ENCODE peak calls at places on chromosome 6, in four cellular contexts. R, J, X and Y are unnamed samples.

GRCh38 chr6:10268661-10269060 is 146.2 kb downstream of the TFAP2A start:
- DNase-seq in R (no peak), J (no peak), X (no peak), Y (no peak)

GRCh38 chr6:90719321-90720195 is 132.7 kb upstream of the MAP3K7 start:
- DNase-seq in R (no peak), J (no peak), X (no peak), Y (no peak)

GRCh38 chr6:159935065-159935464 is 33.8 kb upstream of the IGF2R start:
- DNase-seq in R (peak; percentile 44), J (no peak), X (no peak), Y (no peak)

GRCh38 chr6:76752841-76753240 is 680.4 kb upstream of the IMPG1 start:
- DNase-seq in R (no peak), J (no peak), X (no peak), Y (no peak)

GRCh38 chr6:156634971-156635371 is 142.2 kb upstream of the ARID1B start:
- DNase-seq in R (no peak), J (no peak), X (no peak), Y (no peak)

GRCh38 chr6:135871296-135871695 is 19.8 kb downstream of the PDE7B start:
- DNase-seq in R (peak; percentile 50), J (no peak), X (no peak), Y (no peak)

GRCh38 chr6:126947070-126947469 is 171.4 kb upstream of the RSPO3 start:
- DNase-seq in R (peak; percentile 16), J (no peak), X (no peak), Y (no peak)

GRCh38 chr6:4907602-4908001 is 96.2 kb downstream of the RPP40 start:
- DNase-seq in R (no peak), J (no peak), X (no peak), Y (no peak)

GRCh38 chr6:11140061-11140460 is 28.5 kb upstream of the ERVFRD-1 start:
- DNase-seq in R (no peak), J (no peak), X (no peak), Y (no peak)

GRCh38 chr6:161246725-161247124 is 27.1 kb downstream of the AGPAT4 start:
- DNase-seq in R (no peak), J (no peak), X (no peak), Y (no peak)

GRCh38 chr6:160141001-160141726 is 19.5 kb downstream of the SLC22A1 start:
- DNase-seq in R (peak; percentile 70), J (no peak), X (no peak), Y (no peak)